ENCODE peak calls at places on chromosomes 6 and 20, in seven cellular contexts. W is T follicular helper cell; G is activated CD8-positive, alpha-beta memory T cell treated with anti-CD3 and anti-CD28 coated beads for 4 hours; Z is mucosa of gallbladder; L is activated T-cell treated with anti-CD3 and anti-CD28 coated beads for 4 hours; Q is RCC 7860; C is glomerular endothelial cell. N is an unnamed sample.

GRCh38 chr20:62666736-62667529 is 24.6 kb downstream of the SLCO4A1 start:
- DNase-seq in W (no peak), G (no peak), Z (peak), L (no peak), Q (no peak), C (no peak), N (no peak)

GRCh38 chr20:11350126-11351005 is 567.3 kb upstream of the BTBD3 start:
- DNase-seq in W (no peak), G (no peak), Z (no peak), L (no peak), Q (no peak), C (no peak), N (no peak)

GRCh38 chr20:35319206-35320197 is 27.3 kb upstream of the FAM83C start:
- DNase-seq in W (no peak), G (no peak), Z (no peak), L (no peak), Q (peak), C (no peak), N (no peak)

GRCh38 chr6:88490865-88491264 is 324.7 kb upstream of the CNR1 start:
- DNase-seq in W (no peak), G (no peak), Z (no peak), L (no peak), Q (peak), C (peak), N (no peak)

GRCh38 chr6:144899161-144899560 is 614.0 kb downstream of the UTRN start:
- DNase-seq in W (no peak), G (no peak), Z (no peak), L (no peak), Q (no peak), C (no peak), N (no peak)

GRCh38 chr6:53730767-53731166 is 64.0 kb upstream of the LRRC1 start:
- DNase-seq in W (no peak), G (no peak), Z (no peak), L (no peak), Q (no peak), C (no peak), N (no peak)

GRCh38 chr20:40681684-40682083 is 7.4 kb downstream of the MAFB start:
- DNase-seq in W (no peak), G (no peak), Z (no peak), L (no peak), Q (no peak), C (no peak), N (no peak)

GRCh38 chr6:139722540-139722939 is 348.1 kb upstream of the CITED2 start:
- DNase-seq in W (no peak), G (no peak), Z (no peak), L (no peak), Q (no peak), C (no peak), N (no peak)

GRCh38 chr6:3026811-3027626 is 27.3 kb downstream of the NQO2 start:
- DNase-seq in W (no peak), G (no peak), Z (no peak), L (no peak), Q (no peak), C (no peak), N (no peak)

GRCh38 chr6:71419954-71420692 is 131.5 kb downstream of the OGFRL1 start:
- DNase-seq in W (no peak), G (no peak), Z (peak), L (no peak), Q (no peak), C (no peak), N (no peak)

GRCh38 chr20:62797671-62798532 is 1.6 kb downstream of the MRGBP start:
- DNase-seq in W (no peak), G (no peak), Z (no peak), L (no peak), Q (no peak), C (no peak), N (no peak)

GRCh38 chr6:42394881-42395620 is 56.7 kb downstream of the TRERF1 start:
- DNase-seq in W (no peak), G (no peak), Z (no peak), L (no peak), Q (no peak), C (no peak), N (no peak)

GRCh38 chr6:13256614-13257013 is 71.7 kb downstream of the TBC1D7 start:
- DNase-seq in W (no peak), G (no peak), Z (no peak), L (no peak), Q (no peak), C (no peak), N (no peak)

N was measured in omental fat pad.